ENCODE peak calls at places on chromosomes 1 and 21, in nine cellular contexts. Q is A549, L is adrenal gland, C is uterus, P is transverse colon, I is HepG2, N is body of pancreas, F is sigmoid colon, X is IMR-90. R is an unnamed sample.

GRCh38 chr1:41740630-41741239 is 178.0 kb downstream of the HIVEP3 start:
- DNase-seq in Q (no peak), L (no peak), C (no peak), P (no peak), I (no peak), N (no peak), F (no peak), X (no peak), R (no peak)

GRCh38 chr1:78092686-78093085 is 46.9 kb downstream of the GIPC2 start:
- DNase-seq in Q (peak; percentile 13), L (peak; percentile 17), C (no peak), P (no peak), I (no peak), N (no peak), F (no peak), X (no peak), R (no peak)

GRCh38 chr1:229717774-229718173 is 91.7 kb downstream of the URB2 start:
- DNase-seq in Q (peak; percentile 52), L (no peak), C (no peak), P (no peak), I (peak; percentile 42), N (peak; percentile 71), F (no peak), X (no peak), R (no peak)

GRCh38 chr1:24503003-24503751 is 541 bp downstream of the RCAN3 start:
- DNase-seq in Q (peak; percentile 4), L (no peak), C (no peak), P (peak; percentile 38), I (no peak), N (no peak), F (no peak), X (no peak), R (no peak)

GRCh38 chr1:164590592-164590991 is 31.6 kb downstream of the PBX1 start:
- DNase-seq in Q (no peak), L (no peak), C (no peak), P (no peak), I (no peak), N (no peak), F (no peak), X (no peak), R (no peak)

GRCh38 chr1:1833916-1834325 is 55.7 kb upstream of the NADK start:
- DNase-seq in Q (no peak), L (no peak), C (no peak), P (no peak), I (peak; percentile 82), N (no peak), F (no peak), X (peak; percentile 12), R (no peak)

GRCh38 chr1:222457084-222457483 is 90.8 kb downstream of the HHIPL2 start:
- DNase-seq in Q (no peak), L (no peak), C (no peak), P (no peak), I (no peak), N (no peak), F (no peak), X (no peak), R (peak; percentile 6)

GRCh38 chr21:42147386-42148020 is 71.4 kb upstream of the ABCG1 start:
- DNase-seq in Q (no peak), L (peak; percentile 12), C (no peak), P (no peak), I (no peak), N (no peak), F (peak; percentile 53), X (no peak), R (no peak)

GRCh38 chr1:209985002-209985401 is 47.0 kb downstream of the SYT14 start:
- DNase-seq in Q (no peak), L (no peak), C (no peak), P (no peak), I (no peak), N (no peak), F (no peak), X (no peak), R (no peak)

GRCh38 chr1:207935166-207935583 is 24.2 kb upstream of the CD34 start:
- DNase-seq in Q (no peak), L (no peak), C (no peak), P (no peak), I (no peak), N (no peak), F (no peak), X (no peak), R (peak; percentile 87)

GRCh38 chr1:150626150-150626549 is 3.3 kb downstream of the ENSA start:
- DNase-seq in Q (no peak), L (no peak), C (no peak), P (no peak), I (no peak), N (no peak), F (no peak), X (no peak), R (no peak)

GRCh38 chr1:213389061-213389581 is 338.1 kb downstream of the RPS6KC1 start:
- DNase-seq in Q (no peak), L (no peak), C (no peak), P (no peak), I (no peak), N (no peak), F (no peak), X (no peak), R (no peak)

GRCh38 chr1:14970115-14970798 is 183.3 kb upstream of the TMEM51 start:
- DNase-seq in Q (peak; percentile 77), L (peak; percentile 96), C (peak; percentile 29), P (peak; percentile 26), I (peak; percentile 72), N (peak; percentile 56), F (peak; percentile 81), X (peak; percentile 87), R (peak; percentile 61)

GRCh38 chr1:39293375-39294070 is 89.0 kb downstream of the MACF1 start:
- DNase-seq in Q (no peak), L (no peak), C (no peak), P (no peak), I (no peak), N (no peak), F (no peak), X (peak; percentile 43), R (no peak)

GRCh38 chr1:193799371-193799770 is 613.0 kb upstream of the B3GALT2 start:
- DNase-seq in Q (no peak), L (no peak), C (no peak), P (no peak), I (no peak), N (no peak), F (no peak), X (no peak), R (no peak)

GRCh38 chr1:243345205-243345604 is 89.4 kb downstream of the SDCCAG8 start:
- DNase-seq in Q (peak; percentile 35), L (no peak), C (no peak), P (no peak), I (no peak), N (peak; percentile 16), F (no peak), X (peak; percentile 3), R (no peak)

GRCh38 chr21:24852610-24853195 is 754.6 kb downstream of the MRPL39 start:
- DNase-seq in Q (no peak), L (no peak), C (no peak), P (no peak), I (no peak), N (no peak), F (no peak), X (no peak), R (no peak)

GRCh38 chr1:155000725-155001437 is 1.7 kb upstream of the ZBTB7B start:
- DNase-seq in Q (peak; percentile 94), L (peak; percentile 93), C (peak; percentile 87), P (peak; percentile 97), I (peak; percentile 93), N (peak; percentile 99), F (peak; percentile 95), X (peak; percentile 77), R (peak; percentile 89)
- TF ChIP-seq POLR2A in Q (no peak), L (peak; percentile 95), C (peak; percentile 25), P (peak; percentile 90), I (peak; percentile 65), N (peak; percentile 91), F (peak; percentile 67), X (no peak), R (peak; percentile 68)

DNA sequence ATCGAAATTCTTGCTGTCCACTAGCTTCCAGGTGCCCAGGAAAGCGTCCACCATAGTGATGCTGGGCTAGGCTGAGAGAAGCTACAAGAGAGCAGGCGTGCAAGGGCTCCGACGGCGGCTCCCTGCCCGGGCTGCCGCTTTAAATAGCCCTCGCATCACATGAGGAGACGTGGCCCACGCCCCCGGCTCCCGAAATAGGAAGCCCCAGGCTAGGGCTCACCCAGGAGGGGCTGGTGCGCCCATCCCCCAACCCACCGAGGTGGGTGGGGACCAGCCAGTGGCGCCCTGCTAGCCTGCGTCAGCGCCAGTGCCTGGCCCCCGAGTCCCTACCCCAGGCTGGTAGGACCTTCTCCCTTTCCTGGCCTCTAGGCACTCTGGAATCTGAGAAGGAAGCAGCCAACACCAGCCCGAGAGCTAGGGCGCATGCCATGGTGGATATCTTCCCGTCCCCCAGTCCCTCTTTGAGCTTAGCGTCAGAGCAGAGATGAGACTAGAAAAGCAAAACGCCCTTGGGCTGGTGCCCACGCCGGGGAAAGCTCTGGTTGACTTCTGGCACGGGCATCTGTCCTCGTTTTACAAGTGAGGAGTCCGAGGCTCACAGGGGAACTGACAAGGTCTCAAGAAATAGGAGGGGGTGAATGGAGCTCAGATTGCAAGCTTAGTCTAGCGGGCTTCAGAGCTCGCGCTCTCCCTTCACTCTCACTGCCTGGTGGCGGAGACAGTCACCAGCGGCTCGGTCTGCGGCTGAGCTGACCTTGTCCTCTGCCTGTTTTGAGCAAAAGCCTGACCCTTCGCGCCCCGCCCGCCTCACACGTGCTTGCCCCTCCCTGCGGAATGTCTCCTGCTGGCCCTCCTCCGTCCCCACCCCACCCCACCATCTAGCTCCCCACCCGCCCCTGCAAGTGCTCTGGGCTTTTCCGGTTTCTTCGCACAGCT is at the start of gene FABP3:
- DNase-seq in Q (no peak), L (peak; percentile 91), C (peak; percentile 71), P (peak; percentile 88), I (peak; percentile 71), N (peak; percentile 83), F (peak; percentile 90), X (peak; percentile 51), R (peak; percentile 63)
- TF ChIP-seq POLR2A in Q (no peak), L (peak; percentile 48), C (peak; percentile 48), P (peak; percentile 73), I (no peak), N (peak; percentile 65), F (no peak), X (no peak), R (no peak)

GRCh38 chr1:183804916-183805734 is at the start of gene RGL1:
- DNase-seq in Q (peak; percentile 51), L (peak; percentile 84), C (peak; percentile 73), P (peak; percentile 60), I (peak; percentile 61), N (peak; percentile 63), F (peak; percentile 94), X (peak; percentile 75), R (no peak)
- TF ChIP-seq POLR2A in Q (peak; percentile 55), L (peak; percentile 80), C (peak; percentile 81), P (peak; percentile 19), I (peak; percentile 60), N (peak; percentile 56), F (peak; percentile 22), X (peak; percentile 45), R (no peak)

DNA sequence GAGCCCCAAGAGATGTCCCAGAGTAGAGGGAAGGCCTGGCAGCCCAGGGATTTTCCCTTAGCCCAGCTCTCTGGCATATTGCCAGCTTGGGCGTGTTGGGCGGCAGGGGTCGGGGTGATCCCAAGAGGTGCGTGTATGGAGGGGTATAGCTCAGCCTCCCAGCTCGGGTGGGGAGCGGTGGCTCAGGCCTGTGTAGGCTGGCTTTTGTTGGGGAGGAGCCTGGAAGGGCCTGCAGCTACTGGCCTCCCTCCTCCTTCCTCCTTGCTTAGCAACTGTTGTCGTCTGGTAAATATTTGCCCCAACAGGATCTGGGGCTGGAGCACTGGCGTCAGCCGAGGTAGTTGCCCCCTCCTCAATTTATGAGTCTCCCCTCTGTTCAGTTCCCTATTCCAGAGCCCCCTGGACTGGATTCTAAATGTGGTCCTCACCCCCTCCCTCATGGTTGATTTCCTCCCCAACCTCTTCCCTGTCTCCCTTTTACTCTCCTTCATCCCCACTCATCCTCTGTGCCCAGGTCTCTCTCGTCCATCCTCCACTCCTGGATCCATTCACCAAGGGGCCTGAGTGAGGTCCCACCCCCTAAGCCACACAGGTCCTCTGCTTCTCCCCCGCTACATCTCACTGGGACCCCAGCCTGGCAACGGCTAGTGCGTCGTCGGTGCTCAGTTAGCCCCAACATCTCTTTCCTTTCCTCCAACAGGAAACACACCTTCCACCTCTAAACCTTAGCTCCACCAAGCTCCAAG is 10.3 kb upstream of the LMNA start:
- DNase-seq in Q (peak; percentile 85), L (no peak), C (peak; percentile 88), P (peak; percentile 79), I (peak; percentile 50), N (peak; percentile 78), F (peak; percentile 91), X (peak; percentile 80), R (peak; percentile 71)
- TF ChIP-seq POLR2A in Q (no peak), L (no peak), C (peak; percentile 9), P (peak; percentile 30), I (no peak), N (no peak), F (no peak), X (peak; percentile 70), R (peak; percentile 66)

R was measured in erythroblast.